ENCODE peak calls at places on chromosome X, in seven cellular contexts. P is suprapubic skin, V is stomach, I is K562, W is HCT116, Q is H1, A is SK-N-SH. H is an unnamed sample.

GRCh38 chrX:37879692-37880091 is 32.3 kb upstream of the DYNLT3 start:
- DNase-seq in Q (no peak), P (no peak), W (no peak), A (no peak), V (no peak), I (no peak), H (no peak)

GRCh38 chrX:38699603-38700110 is 101.6 kb upstream of the MID1IP1 start:
- DNase-seq in I (no peak), V (no peak), P (no peak), A (no peak), W (no peak), Q (no peak), H (no peak)

GRCh38 chrX:44675364-44676024 is 132.8 kb upstream of the FUNDC1 start:
- DNase-seq in V (no peak), A (peak), I (peak), Q (no peak), P (no peak), W (no peak), H (no peak)

GRCh38 chrX:150696836-150697235 is 3.6 kb downstream of the MTMR1 start:
- DNase-seq in I (no peak), Q (no peak), P (no peak), W (no peak), V (no peak), A (no peak), H (no peak)

GRCh38 chrX:154398668-154399526 is 720 bp downstream of the RPL10 start:
- DNase-seq in P (peak), I (peak), V (peak), W (no peak), A (peak), Q (no peak), H (no peak)

GRCh38 chrX:129932137-129932791 is 26.3 kb downstream of the UTP14A start:
- DNase-seq in W (peak), V (peak), Q (peak), I (peak), P (peak), A (peak), H (peak)

GRCh38 chrX:154648931-154649863 is 4.2 kb downstream of the CTAG2 start:
- DNase-seq in P (no peak), Q (no peak), W (no peak), A (no peak), I (no peak), V (no peak), H (no peak)

GRCh38 chrX:136692271-136692670 is 44.3 kb downstream of the CD40LG start:
- DNase-seq in Q (no peak), P (no peak), W (no peak), V (no peak), A (no peak), I (no peak), H (no peak)

GRCh38 chrX:96407501-96407900 is 277.1 kb upstream of the DIAPH2 start:
- DNase-seq in V (no peak), I (no peak), Q (no peak), W (no peak), P (no peak), A (no peak), H (no peak)

GRCh38 chrX:10168226-10168625 is 11.5 kb downstream of the CLCN4 start:
- DNase-seq in V (no peak), W (no peak), A (no peak), Q (no peak), I (no peak), P (no peak), H (no peak)

GRCh38 chrX:18668468-18668867 is 3.4 kb downstream of the RS1 start:
- DNase-seq in V (no peak), Q (no peak), A (no peak), P (no peak), W (no peak), I (no peak), H (no peak)

GRCh38 chrX:2489446-2490445 is 11.0 kb downstream of the DHRSX start:
- DNase-seq in A (no peak), W (no peak), Q (no peak), P (no peak), V (no peak), I (no peak), H (no peak)

GRCh38 chrX:140764401-140764919 is 54.9 kb downstream of the LINC00632 start:
- DNase-seq in A (peak), V (no peak), I (no peak), W (no peak), P (peak), Q (peak), H (no peak)

GRCh38 chrX:155334486-155335316 is at the start of gene CLIC2:
- DNase-seq in Q (no peak), P (no peak), A (no peak), V (peak), I (peak), W (no peak), H (no peak)

GRCh38 chrX:103464071-103464773 is 55.1 kb downstream of the RAB40A start:
- DNase-seq in W (peak), I (peak), V (no peak), A (peak), Q (no peak), P (no peak), H (no peak)

GRCh38 chrX:123277821-123278220 is 93.7 kb downstream of the GRIA3 start:
- DNase-seq in W (no peak), Q (no peak), A (no peak), P (no peak), V (no peak), I (no peak), H (no peak)

GRCh38 chrX:149513713-149514427 is 8.8 kb upstream of the IDS start:
- DNase-seq in I (no peak), V (no peak), A (no peak), P (no peak), W (no peak), Q (no peak), H (no peak)

GRCh38 chrX:56499372-56499771 is 64.1 kb upstream of the UBQLN2 start:
- DNase-seq in A (no peak), Q (no peak), P (no peak), W (no peak), I (no peak), V (no peak), H (no peak)

GRCh38 chrX:129824620-129825019 is 19.1 kb downstream of the ZDHHC9 start:
- DNase-seq in P (no peak), V (no peak), W (no peak), A (no peak), I (no peak), Q (no peak), H (no peak)

GRCh38 chrX:108091878-108092291 is 307 bp downstream of the ATG4A start:
- DNase-seq in P (no peak), W (peak), V (no peak), I (peak), A (no peak), Q (no peak), H (no peak)

GRCh38 chrX:150868625-150869024 is 29.8 kb downstream of the CD99L2 start:
- DNase-seq in W (no peak), V (no peak), Q (no peak), A (no peak), P (no peak), I (no peak), H (no peak)

GRCh38 chrX:74923942-74924448 is 1.3 kb downstream of the NEXMIF start:
- DNase-seq in V (no peak), A (peak), P (no peak), W (no peak), Q (no peak), I (no peak), H (no peak)

GRCh38 chrX:56764153-56764974 is 35.3 kb downstream of the NBDY start:
- DNase-seq in V (peak), W (peak), P (no peak), Q (no peak), A (peak), I (peak), H (peak)

GRCh38 chrX:134868766-134869495 is 121.9 kb upstream of the SMIM10 start:
- DNase-seq in W (no peak), A (no peak), V (no peak), Q (no peak), I (no peak), P (no peak), H (no peak)

GRCh38 chrX:136909706-136910564 is 29.4 kb upstream of the RBMX start:
- DNase-seq in I (peak), P (peak), W (peak), A (peak), V (peak), Q (peak), H (peak)

GRCh38 chrX:136206916-136207315 is 44.3 kb downstream of the MAP7D3 start:
- DNase-seq in P (no peak), V (no peak), I (no peak), W (no peak), A (no peak), Q (no peak), H (no peak)

GRCh38 chrX:23634181-23634580 is 33.1 kb upstream of the PRDX4 start:
- DNase-seq in I (no peak), W (no peak), Q (no peak), V (no peak), P (no peak), A (peak), H (no peak)

GRCh38 chrX:134803551-134804183 is 145.4 kb upstream of the PLAC1 start:
- DNase-seq in A (no peak), V (no peak), I (peak), Q (no peak), W (no peak), P (no peak), H (no peak)

GRCh38 chrX:148811236-148811635 is 310.8 kb downstream of the AFF2 start:
- DNase-seq in A (no peak), I (no peak), P (no peak), Q (no peak), W (no peak), V (no peak), H (no peak)

GRCh38 chrX:133412246-133412645 is 3.0 kb downstream of the GPC4 start:
- DNase-seq in V (no peak), P (no peak), I (no peak), Q (no peak), W (no peak), A (no peak), H (no peak)

DNA sequence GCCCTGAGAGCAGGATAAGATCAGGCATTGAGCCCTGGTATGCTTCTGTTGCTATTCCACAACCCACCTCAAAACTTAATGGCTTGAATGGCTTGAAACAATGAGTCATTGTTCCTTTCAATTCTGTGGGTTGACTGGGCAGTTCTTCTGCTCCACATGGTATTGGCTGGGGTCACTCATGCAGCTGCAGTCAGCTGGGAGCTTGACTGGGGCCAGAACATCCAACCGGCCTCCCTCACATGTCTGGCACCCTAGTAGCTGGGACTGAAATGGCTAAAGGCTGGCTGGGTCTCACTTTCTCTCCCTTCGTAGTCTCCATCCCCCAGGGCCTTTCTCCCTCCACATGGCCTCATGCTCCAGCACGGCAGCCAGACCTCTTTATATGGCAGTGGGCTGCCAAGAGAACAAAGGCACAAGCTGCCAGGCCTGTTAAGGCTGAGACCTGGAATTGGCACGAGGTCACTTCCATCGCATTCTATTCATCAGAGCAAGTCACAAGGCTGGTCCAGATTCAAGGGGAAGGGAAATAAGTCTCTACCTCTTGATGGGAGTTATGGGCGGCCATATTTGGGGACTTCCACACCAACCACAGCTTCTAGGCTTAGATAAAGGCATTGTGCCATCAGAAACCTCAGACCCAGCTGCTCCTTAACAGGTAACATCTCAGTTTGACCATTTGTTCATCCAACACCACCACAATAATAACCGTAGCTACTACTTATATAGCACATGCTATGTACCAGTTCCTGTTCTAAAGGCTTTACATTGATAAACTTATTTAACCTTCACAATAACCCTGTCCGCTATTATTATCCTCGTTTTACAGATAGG is 159.7 kb upstream of the ATP6AP2 start:
- DNase-seq in P (no peak), W (no peak), I (no peak), V (no peak), A (no peak), Q (no peak), H (no peak)
- TF ChIP-seq POLR2AphosphoS5 in P (no peak), W (no peak), I (no peak), V (no peak), A (no peak), Q (no peak), H (no peak)

DNA sequence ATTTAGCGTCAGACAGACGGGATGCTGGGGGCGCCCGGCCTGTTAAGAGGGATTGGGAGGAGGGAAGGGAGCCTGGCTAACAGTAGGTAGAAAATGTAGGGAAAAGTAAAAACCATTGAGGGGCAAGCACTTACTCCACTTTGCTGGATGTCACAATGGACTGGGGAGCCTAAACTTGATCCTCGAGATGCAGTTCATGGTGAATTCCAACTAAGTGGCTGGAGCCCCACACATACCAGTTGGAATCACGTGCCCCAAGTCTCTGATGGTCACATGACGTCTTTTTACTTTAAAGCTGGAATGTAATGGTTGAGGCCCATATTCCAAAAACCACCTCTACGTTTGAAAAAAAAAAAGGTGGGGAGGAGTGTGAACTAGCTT is 1.5 kb downstream of the PLS3 start:
- DNase-seq in I (no peak), V (no peak), A (no peak), W (no peak), P (no peak), Q (no peak), H (no peak)
- TF ChIP-seq CTCF in I (no peak), V (no peak), A (no peak), W (no peak), P (no peak), Q (no peak), H (no peak)

GRCh38 chrX:119693032-119693995 is at the start of gene SEPTIN6:
- DNase-seq in I (peak), W (peak), V (peak), Q (peak), A (peak), P (peak), H (no peak)
- TF ChIP-seq POLR2AphosphoS5 in I (peak), W (peak), V (peak), Q (no peak), A (peak), P (no peak), H (peak)

DNA sequence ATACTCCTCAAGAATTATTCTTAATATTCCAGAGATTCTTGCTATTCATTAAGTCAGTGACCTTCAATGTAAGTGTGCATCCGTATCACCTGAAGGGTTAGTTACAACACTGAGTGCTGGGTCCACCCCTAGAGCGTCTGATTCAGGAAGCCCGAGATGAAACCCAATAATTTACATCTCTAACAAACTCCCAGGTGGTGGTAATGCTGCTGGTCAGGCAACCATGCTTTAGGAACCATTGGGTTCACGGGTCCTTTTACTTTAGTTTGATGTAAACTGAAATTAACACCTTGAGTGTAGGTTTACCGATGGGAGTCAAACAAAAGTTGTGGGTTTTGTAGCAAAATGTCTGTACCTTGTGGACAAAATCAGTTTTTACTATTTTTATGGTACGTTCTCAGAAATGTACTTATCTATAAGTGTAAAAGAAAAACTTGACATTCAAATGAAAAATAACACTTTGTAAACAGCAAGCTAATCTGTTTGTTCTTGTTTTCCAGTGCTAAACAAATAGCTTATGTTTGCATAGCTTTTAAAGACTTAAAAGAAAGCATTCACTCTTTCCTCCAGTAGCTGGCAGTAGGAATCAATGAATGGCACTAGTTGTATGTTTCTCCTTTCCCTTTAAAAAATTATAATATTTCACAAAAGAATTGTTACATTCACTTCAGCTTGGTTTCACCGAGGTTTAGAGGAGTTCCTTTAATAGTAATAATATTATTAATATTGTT is 32.7 kb downstream of the ACE2 start:
- DNase-seq in P (no peak), A (no peak), V (no peak), I (no peak), Q (no peak), W (no peak), H (no peak)
- TF ChIP-seq CTCF in P (no peak), A (no peak), V (no peak), I (peak), Q (peak), W (peak), H (no peak)

GRCh38 chrX:25166145-25166544 is 150.4 kb upstream of the ARX start:
- DNase-seq in Q (no peak), I (no peak), A (no peak), V (no peak), W (no peak), P (no peak), H (no peak)
- TF ChIP-seq POLR2AphosphoS5 in Q (no peak), I (no peak), A (no peak), V (no peak), W (no peak), P (no peak), H (no peak)

GRCh38 chrX:7084841-7085240 is 62.7 kb upstream of the STS start:
- DNase-seq in I (no peak), Q (no peak), W (no peak), P (no peak), A (no peak), V (no peak), H (no peak)
- TF ChIP-seq CTCF in I (no peak), Q (no peak), W (no peak), P (no peak), A (no peak), V (no peak), H (no peak)

DNA sequence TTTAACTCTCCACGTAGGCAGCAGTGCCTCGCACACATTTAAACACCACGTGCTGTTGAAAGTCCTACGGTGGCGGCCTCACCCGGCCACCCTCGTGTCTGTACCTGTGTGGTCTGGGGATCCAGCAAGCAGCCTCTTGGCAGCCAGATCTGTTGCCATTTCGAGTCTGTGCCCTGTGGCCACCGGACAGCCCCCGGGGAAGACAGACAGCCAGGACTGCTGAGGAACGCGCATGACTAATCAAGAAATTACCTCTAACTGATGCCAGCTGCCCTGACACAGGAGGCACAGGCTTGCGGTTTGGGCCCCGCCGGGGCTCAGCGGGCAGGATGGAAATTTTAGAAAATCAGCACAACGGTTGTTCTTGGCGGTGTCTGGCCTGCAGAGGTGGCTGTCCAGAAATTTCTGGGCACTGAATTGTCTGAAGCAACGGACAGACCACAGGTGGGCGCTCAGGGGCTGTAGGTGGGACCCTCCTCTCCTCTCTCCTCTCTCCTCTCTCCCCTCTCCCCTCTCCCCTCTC is 15.6 kb upstream of the ASMTL start:
- DNase-seq in A (no peak), W (no peak), V (peak), I (no peak), Q (no peak), P (peak), H (no peak)
- TF ChIP-seq POLR2AphosphoS5 in A (peak), W (no peak), V (no peak), I (no peak), Q (no peak), P (no peak), H (no peak)

GRCh38 chrX:41629539-41629938 is 59.2 kb upstream of the GPR34 start:
- DNase-seq in P (no peak), A (no peak), Q (no peak), I (no peak), W (no peak), V (no peak), H (no peak)

GRCh38 chrX:41634284-41634683 is 54.5 kb upstream of the GPR34 start:
- DNase-seq in I (peak), A (no peak), W (no peak), P (no peak), V (no peak), Q (no peak), H (no peak)
- TF ChIP-seq CTCF in I (no peak), A (no peak), W (no peak), P (no peak), V (no peak), Q (no peak), H (no peak)

DNA sequence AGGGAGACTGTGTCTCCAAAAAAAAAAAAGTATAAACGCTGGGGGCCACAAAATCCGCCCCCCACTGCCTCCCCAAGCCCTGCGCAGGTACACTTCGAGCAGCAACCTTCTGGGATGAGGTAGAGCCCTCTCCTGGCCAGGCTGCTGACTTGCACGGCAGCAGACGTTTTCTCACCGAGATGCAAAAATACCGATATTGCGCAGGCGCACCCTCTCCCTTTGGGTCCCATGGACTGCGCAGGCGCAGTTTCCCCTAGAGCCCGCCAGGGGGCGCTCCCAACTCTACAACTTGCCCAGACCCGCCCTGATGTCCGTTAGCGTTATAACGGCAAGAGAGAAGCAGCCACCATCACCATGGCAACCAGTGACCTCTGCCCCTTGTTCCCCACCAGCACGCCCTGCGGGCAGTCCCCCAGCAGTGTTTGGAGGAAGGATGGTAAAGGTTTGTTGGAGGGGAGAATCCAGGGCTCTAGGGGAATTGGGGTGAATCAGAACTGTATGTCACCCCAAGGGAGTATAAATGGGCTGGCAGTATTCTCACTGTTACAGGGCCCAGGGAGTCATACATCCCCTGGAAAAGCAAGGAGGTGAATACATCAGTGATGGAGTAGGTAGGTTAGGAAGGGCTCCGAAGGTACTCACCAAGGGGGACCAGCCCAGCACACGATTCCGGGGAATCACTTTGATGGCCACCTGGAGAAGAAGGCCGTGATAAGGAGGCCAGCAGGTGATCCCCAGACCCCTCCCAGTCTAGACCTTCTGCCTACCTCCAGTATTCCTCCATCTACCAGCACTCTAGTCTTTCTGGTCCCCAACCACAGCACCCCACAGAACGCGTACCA is 1.5 kb downstream of the PIM2 start:
- DNase-seq in V (peak), P (peak), I (peak), Q (peak), W (peak), A (peak), H (no peak)
- TF ChIP-seq POLR2AphosphoS5 in V (peak), P (no peak), I (no peak), Q (no peak), W (peak), A (no peak), H (peak)

GRCh38 chrX:139559383-139560042 is 29.0 kb downstream of the F9 start:
- DNase-seq in W (peak), P (no peak), V (peak), Q (no peak), I (peak), A (peak), H (no peak)
- TF ChIP-seq CTCF in W (no peak), P (no peak), V (no peak), Q (peak), I (peak), A (peak), H (no peak)

H was measured in vagina.